ENCODE peak calls at places on chromosome 7, in four cellular contexts. R, L, H and G are unnamed samples.
A peak's percentile ranks its signal among the peaks of the same experiment; 100 is the strongest.

GRCh38 chr7:7228967-7229366 is 46.6 kb downstream of the C1GALT1 start:
- DNase-seq in R (no peak), L (no peak), H (no peak), G (no peak)

GRCh38 chr7:73986158-73986631 is 41.8 kb upstream of the ELN start:
- DNase-seq in R (no peak), L (no peak), H (peak; percentile 42), G (peak; percentile 46)

GRCh38 chr7:22150221-22150620 is 204.5 kb upstream of the CDCA7L start:
- DNase-seq in R (no peak), L (no peak), H (no peak), G (no peak)

GRCh38 chr7:44333971-44334733 is 8.8 kb upstream of the CAMK2B start:
- DNase-seq in R (no peak), L (no peak), H (no peak), G (no peak)

GRCh38 chr7:105649727-105650381 is 68.6 kb upstream of the EFCAB10 start:
- DNase-seq in R (no peak), L (no peak), H (no peak), G (no peak)

GRCh38 chr7:9149499-9150082 is 716.2 kb downstream of the NXPH1 start:
- DNase-seq in R (peak; percentile 3), L (no peak), H (no peak), G (no peak)

GRCh38 chr7:1809601-1810258 is 139.7 kb downstream of the ELFN1 start:
- DNase-seq in R (no peak), L (no peak), H (no peak), G (no peak)

GRCh38 chr7:31986878-31987518 is 83.2 kb downstream of the PDE1C start:
- DNase-seq in R (no peak), L (no peak), H (no peak), G (no peak)

GRCh38 chr7:101814996-101815825 is 2.2 kb upstream of the CUX1 start:
- DNase-seq in R (peak; percentile 21), L (peak; percentile 56), H (peak; percentile 67), G (no peak)

GRCh38 chr7:135748770-135749169 is at the start of gene FAM180A:
- DNase-seq in R (peak; percentile 34), L (peak; percentile 16), H (peak; percentile 77), G (peak; percentile 67)

GRCh38 chr7:19203686-19204085 is 58.5 kb upstream of the FERD3L start:
- DNase-seq in R (no peak), L (no peak), H (no peak), G (no peak)

GRCh38 chr7:104453190-104453589 is 124.8 kb downstream of the LHFPL3 start:
- DNase-seq in R (no peak), L (no peak), H (no peak), G (no peak)

GRCh38 chr7:37234928-37235327 is 213.7 kb downstream of the ELMO1 start:
- DNase-seq in R (peak; percentile 15), L (no peak), H (no peak), G (no peak)

GRCh38 chr7:9036080-9036479 is 602.7 kb downstream of the NXPH1 start:
- DNase-seq in R (no peak), L (no peak), H (no peak), G (no peak)

GRCh38 chr7:65968256-65969185 is 13.5 kb downstream of the GUSB start:
- DNase-seq in R (no peak), L (no peak), H (no peak), G (no peak)

GRCh38 chr7:42207420-42207819 is 29.6 kb downstream of the GLI3 start:
- DNase-seq in R (no peak), L (no peak), H (no peak), G (no peak)

GRCh38 chr7:153190452-153190851 is 430.9 kb downstream of the ACTR3B start:
- DNase-seq in R (no peak), L (no peak), H (no peak), G (no peak)

GRCh38 chr7:64799-65430 is 127.5 kb upstream of the FAM20C start:
- DNase-seq in R (no peak), L (peak; percentile 45), H (no peak), G (no peak)

GRCh38 chr7:38699481-38699880 is 68.3 kb upstream of the AMPH start:
- DNase-seq in R (no peak), L (no peak), H (no peak), G (no peak)

GRCh38 chr7:14123923-14124322 is 134.5 kb upstream of the ETV1 start:
- DNase-seq in R (no peak), L (no peak), H (no peak), G (no peak)

GRCh38 chr7:21086688-21087087 is 300.0 kb upstream of the SP8 start:
- DNase-seq in R (peak; percentile 90), L (peak; percentile 52), H (no peak), G (no peak)

GRCh38 chr7:131493081-131493480 is 63.3 kb downstream of the PODXL start:
- DNase-seq in R (no peak), L (no peak), H (no peak), G (no peak)

GRCh38 chr7:100598425-100598824 is 3.7 kb upstream of the PCOLCE start:
- DNase-seq in R (no peak), L (no peak), H (no peak), G (no peak)

GRCh38 chr7:100162874-100163533 is 4.5 kb upstream of the TRAPPC14 start:
- DNase-seq in R (peak; percentile 70), L (no peak), H (no peak), G (no peak)

GRCh38 chr7:44811093-44811492 is 14.6 kb downstream of the PPIA start:
- DNase-seq in R (peak; percentile 65), L (no peak), H (no peak), G (no peak)

GRCh38 chr7:11858668-11859302 is 26.8 kb upstream of the THSD7A start:
- DNase-seq in R (no peak), L (no peak), H (no peak), G (no peak)

GRCh38 chr7:45624392-45624760 is 50.2 kb downstream of the ADCY1 start:
- DNase-seq in R (no peak), L (no peak), H (no peak), G (no peak)

GRCh38 chr7:39589323-39590111 is 23.3 kb downstream of the YAE1 start:
- DNase-seq in R (peak; percentile 95), L (no peak), H (no peak), G (no peak)

GRCh38 chr7:84372155-84372621 is 177.6 kb upstream of the SEMA3A start:
- DNase-seq in R (peak; percentile 69), L (no peak), H (no peak), G (no peak)

GRCh38 chr7:15753834-15754600 is 67.5 kb upstream of the MEOX2 start:
- DNase-seq in R (no peak), L (no peak), H (no peak), G (no peak)

GRCh38 chr7:104207348-104207730 is 474 bp downstream of the ORC5 start:
- DNase-seq in R (peak; percentile 11), L (no peak), H (no peak), G (no peak)

GRCh38 chr7:132066776-132067175 is 509.5 kb downstream of the PLXNA4 start:
- DNase-seq in R (no peak), L (no peak), H (peak; percentile 38), G (peak; percentile 33)

GRCh38 chr7:725223-726005 is 1.1 kb upstream of the DNAAF5 start:
- DNase-seq in R (peak; percentile 82), L (no peak), H (no peak), G (no peak)

GRCh38 chr7:6709808-6710207 is 3.1 kb upstream of the ZNF12 start:
- DNase-seq in R (no peak), L (no peak), H (no peak), G (no peak)

GRCh38 chr7:23873306-23873705 is 163.3 kb downstream of the STK31 start:
- DNase-seq in R (peak; percentile 57), L (no peak), H (no peak), G (no peak)

GRCh38 chr7:95527033-95527775 is 41.5 kb downstream of the ASB4 start:
- DNase-seq in R (peak; percentile 20), L (peak; percentile 65), H (peak; percentile 47), G (no peak)

GRCh38 chr7:30433506-30433905 is 45.1 kb downstream of the NOD1 start:
- DNase-seq in R (no peak), L (no peak), H (no peak), G (no peak)

GRCh38 chr7:28483112-28483511 is 70.8 kb downstream of the CREB5 start:
- DNase-seq in R (no peak), L (no peak), H (no peak), G (no peak)
- H3K27me3 ChIP-seq in R (no peaks in the 10 kb centered on the region), L (no peaks in the 10 kb centered on the region), H (no peaks in the 10 kb centered on the region), G (no peaks in the 10 kb centered on the region)

GRCh38 chr7:107939472-107940145 is 48.6 kb downstream of the DLD start:
- DNase-seq in R (no peak), L (no peak), H (peak; percentile 79), G (peak; percentile 28)
- H3K27ac ChIP-seq in R (no peak overlapping the region), L (no peak overlapping the region), H (peak overlapping the region; percentile 90), G (peak overlapping the region; percentile 86)

GRCh38 chr7:5419523-5420107 is 4.0 kb downstream of the TNRC18 start:
- DNase-seq in R (peak; percentile 37), L (peak; percentile 36), H (peak; percentile 30), G (no peak)
- H3K4me1 ChIP-seq in R (peaks cover 20% of the 10 kb centered on the region), L (peaks cover 22% of the 10 kb centered on the region), H (peaks cover 13% of the 10 kb centered on the region), G (peaks cover 28% of the 10 kb centered on the region)

GRCh38 chr7:149773446-149774236 is at the start of gene ZNF467:
- DNase-seq in R (no peak), L (peak; percentile 88), H (peak; percentile 77), G (no peak)

GRCh38 chr7:149771696-149772235 is 1.6 kb downstream of the ZNF467 start:
- DNase-seq in R (peak; percentile 78), L (peak; percentile 94), H (peak; percentile 94), G (peak; percentile 38)

GRCh38 chr7:149774237-149775175 is 1.1 kb upstream of the ZNF467 start:
- DNase-seq in R (no peak), L (peak; percentile 43), H (peak; percentile 37), G (no peak)

GRCh38 chr7:149772236-149772820 is 1.1 kb downstream of the ZNF467 start:
- DNase-seq in R (no peak), L (no peak), H (no peak), G (no peak)

DNA sequence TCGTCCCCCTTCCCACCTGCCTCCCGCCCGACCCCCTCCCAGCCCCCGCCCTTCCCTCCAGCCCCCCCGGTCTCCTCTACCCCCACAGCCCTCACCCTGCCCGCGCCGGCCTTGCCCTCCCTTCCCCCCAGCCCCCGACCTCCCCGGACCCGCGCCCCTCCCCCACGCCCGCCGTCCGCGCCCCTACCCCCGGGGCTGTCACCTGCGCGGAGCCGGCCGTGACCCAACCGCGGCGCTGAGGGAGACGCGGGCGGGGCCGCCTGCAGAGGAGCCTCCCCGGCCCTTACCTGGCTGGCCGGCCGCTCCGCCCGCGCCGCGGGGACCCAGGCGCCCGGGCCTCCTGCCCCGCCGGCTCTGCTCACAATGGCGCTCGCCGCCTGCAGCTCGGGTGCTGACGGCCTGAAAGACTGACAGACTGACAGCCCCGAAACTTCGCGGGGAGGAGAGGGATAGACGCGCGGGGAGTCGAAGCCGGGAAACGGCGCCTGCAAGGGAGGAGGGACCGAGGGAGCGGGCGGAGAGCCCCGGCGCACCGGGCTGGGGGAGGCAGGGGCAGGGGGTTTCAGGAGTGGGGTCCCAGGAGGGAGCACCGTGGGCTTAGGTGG is 465 bp downstream of the ZNF467 start:
- DNase-seq in R (no peak), L (peak; percentile 44), H (peak; percentile 43), G (no peak)
- H3K27me3 ChIP-seq in R (peaks cover 8% of the 10 kb centered on the region), L (no peaks in the 10 kb centered on the region), H (no peaks in the 10 kb centered on the region), G (no peaks in the 10 kb centered on the region)